ENCODE peak calls at places on chromosomes 4 and X, in four cellular contexts. R is stimulated activated CD4-positive, alpha-beta T cell treated with anti-CD3 and anti-CD28 coated beads, Interleukin-4, amount 100 ng/mL, for 4 hours; L is H54; X is omental fat pad. C is an unnamed sample.

GRCh38 chr4:68490826-68491457 is 43.7 kb downstream of the TMPRSS11E start:
- DNase-seq in R (no peak), L (no peak), X (no peak), C (no peak)

GRCh38 chr4:8503801-8504200 is 63.2 kb downstream of the TRMT44 start:
- DNase-seq in R (no peak), L (no peak), X (no peak), C (no peak)

GRCh38 chr4:123659759-123660158 is 263.2 kb downstream of the SPRY1 start:
- DNase-seq in R (no peak), L (no peak), X (no peak), C (no peak)

GRCh38 chrX:123731258-123731986 is 1.4 kb downstream of the THOC2 start:
- DNase-seq in R (peak; percentile 7), L (no peak), X (no peak), C (no peak)

GRCh38 chr4:154503598-154503997 is 12.0 kb upstream of the DCHS2 start:
- DNase-seq in R (no peak), L (no peak), X (no peak), C (no peak)

GRCh38 chr4:159747983-159748382 is 645.1 kb downstream of the RAPGEF2 start:
- DNase-seq in R (no peak), L (no peak), X (no peak), C (no peak)

GRCh38 chr4:181870326-181870725 is 372.9 kb upstream of the TENM3 start:
- DNase-seq in R (no peak), L (no peak), X (no peak), C (no peak)

GRCh38 chr4:30948653-30949052 is 228.5 kb downstream of the PCDH7 start:
- DNase-seq in R (no peak), L (no peak), X (no peak), C (no peak)

GRCh38 chr4:158624889-158625478 is 46.7 kb downstream of the C4orf46 start:
- DNase-seq in R (no peak), L (no peak), X (no peak), C (no peak)

GRCh38 chrX:153551135-153551534 is 33.7 kb downstream of the ATP2B3 start:
- DNase-seq in R (no peak), L (no peak), X (no peak), C (no peak)

GRCh38 chr4:53695540-53696463 is 104.5 kb upstream of the LNX1 start:
- DNase-seq in R (no peak), L (no peak), X (no peak), C (no peak)

GRCh38 chrX:51641421-51642021 is 22.8 kb upstream of the CENPVL3 start:
- DNase-seq in R (no peak), L (no peak), X (no peak), C (no peak)

GRCh38 chrX:132622130-132622529 is 133.3 kb upstream of the MBNL3 start:
- DNase-seq in R (peak; percentile 17), L (peak; percentile 10), X (no peak), C (no peak)

GRCh38 chr4:13548059-13548983 is 4.0 kb upstream of the NKX3-2 start:
- DNase-seq in R (no peak), L (peak; percentile 40), X (no peak), C (no peak)

GRCh38 chr4:102497986-102498385 is 3.2 kb upstream of the NFKB1 start:
- DNase-seq in R (no peak), L (no peak), X (no peak), C (no peak)

GRCh38 chr4:140069068-140069467 is 84.9 kb downstream of the MAML3 start:
- DNase-seq in R (no peak), L (no peak), X (no peak), C (no peak)

GRCh38 chrX:136176399-136176825 is 29.1 kb downstream of the FHL1 start:
- DNase-seq in R (no peak), L (no peak), X (no peak), C (no peak)

GRCh38 chr4:84492737-84493091 is 6.4 kb downstream of the NKX6-1 start:
- DNase-seq in R (no peak), L (no peak), X (no peak), C (no peak)

GRCh38 chr4:43855283-43855682 is 593.3 kb downstream of the KCTD8 start:
- DNase-seq in R (no peak), L (no peak), X (no peak), C (no peak)

GRCh38 chrX:114797494-114797893 is 213.6 kb downstream of the HTR2C start:
- DNase-seq in R (no peak), L (no peak), X (no peak), C (no peak)

GRCh38 chr4:168524006-168524405 is 27.2 kb downstream of the PALLD start:
- DNase-seq in R (no peak), L (no peak), X (no peak), C (no peak)

GRCh38 chrX:15989716-15990115 is 133.6 kb upstream of the GRPR start:
- DNase-seq in R (no peak), L (no peak), X (no peak), C (no peak)

GRCh38 chr4:4819213-4819606 is 40.3 kb upstream of the MSX1 start:
- DNase-seq in R (no peak), L (no peak), X (no peak), C (no peak)

GRCh38 chr4:146212781-146213180 is 1.6 kb upstream of the REELD1 start:
- DNase-seq in R (no peak), L (peak; percentile 35), X (no peak), C (no peak)

C was measured in lower leg skin.